ENCODE peak calls at places on chromosomes 6 and 20, in ten cellular contexts. W is ACHN, O is HuH-7.5, B is upper lobe of left lung, V is ecto neural progenitor cell, A is left ventricle myocardium inferior, Q is T-helper 9 cell, J is T-cell, U is NCI-H2029, K is NCI-H510A treated with DMSO at 0.1 percent for 48 hours. T is an unnamed sample.

GRCh38 chr6:90175627-90176538 is 120.8 kb downstream of the BACH2 start:
- DNase-seq in W (no peak), O (no peak), B (no peak), V (no peak), A (no peak), Q (peak), J (no peak), U (no peak), K (no peak), T (no peak)

GRCh38 chr6:148231572-148231971 is 111.1 kb upstream of the SASH1 start:
- DNase-seq in W (peak), O (no peak), B (no peak), V (no peak), A (no peak), Q (no peak), J (no peak), U (no peak), K (no peak), T (no peak)

GRCh38 chr6:33958208-33958862 is 154.5 kb upstream of the MLN start:
- DNase-seq in W (no peak), O (no peak), B (no peak), V (no peak), A (no peak), Q (no peak), J (no peak), U (no peak), K (peak), T (no peak)

GRCh38 chr6:75368151-75368779 is 83.7 kb upstream of the TMEM30A start:
- DNase-seq in W (peak), O (peak), B (no peak), V (peak), A (no peak), Q (no peak), J (no peak), U (no peak), K (peak), T (peak)

GRCh38 chr6:3825331-3825831 is 23.8 kb upstream of the FAM50B start:
- DNase-seq in W (peak), O (no peak), B (peak), V (peak), A (peak), Q (no peak), J (no peak), U (no peak), K (no peak), T (no peak)

GRCh38 chr20:16097788-16098187 is 475.5 kb downstream of the KIF16B start:
- DNase-seq in W (no peak), O (no peak), B (no peak), V (no peak), A (no peak), Q (no peak), J (no peak), U (no peak), K (no peak), T (no peak)

GRCh38 chr20:61923371-61924166 is 142.1 kb downstream of the TAF4 start:
- DNase-seq in W (no peak), O (no peak), B (peak), V (no peak), A (no peak), Q (no peak), J (no peak), U (no peak), K (no peak), T (no peak)

GRCh38 chr6:143336446-143337152 is 113.9 kb downstream of the ADAT2 start:
- DNase-seq in W (no peak), O (no peak), B (no peak), V (no peak), A (no peak), Q (no peak), J (no peak), U (no peak), K (no peak), T (no peak)

GRCh38 chr6:154509421-154510143 is 903 bp downstream of the CNKSR3 start:
- DNase-seq in W (peak), O (no peak), B (peak), V (peak), A (peak), Q (no peak), J (no peak), U (no peak), K (no peak), T (no peak)

GRCh38 chr6:165573671-165574070 is 89.4 kb downstream of the PDE10A start:
- DNase-seq in W (peak), O (no peak), B (no peak), V (no peak), A (peak), Q (no peak), J (no peak), U (peak), K (no peak), T (no peak)

GRCh38 chr20:64121586-64121985 is 14.2 kb upstream of the NPBWR2 start:
- DNase-seq in W (no peak), O (no peak), B (peak), V (no peak), A (no peak), Q (no peak), J (no peak), U (no peak), K (no peak), T (no peak)

GRCh38 chr6:81694214-81694613 is 58.3 kb downstream of the TENT5A start:
- DNase-seq in W (no peak), O (no peak), B (no peak), V (no peak), A (no peak), Q (no peak), J (no peak), U (peak), K (no peak), T (no peak)

GRCh38 chr6:25456249-25456648 is 177.1 kb downstream of the CARMIL1 start:
- DNase-seq in W (no peak), O (no peak), B (no peak), V (no peak), A (no peak), Q (no peak), J (no peak), U (peak), K (no peak), T (no peak)

GRCh38 chr6:15927531-15928230 is 201.2 kb upstream of the MYLIP start:
- DNase-seq in W (no peak), O (no peak), B (no peak), V (no peak), A (no peak), Q (no peak), J (no peak), U (no peak), K (no peak), T (no peak)

GRCh38 chr20:1929460-1929859 is 34.3 kb downstream of the SIRPA start:
- DNase-seq in W (no peak), O (no peak), B (no peak), V (no peak), A (no peak), Q (no peak), J (no peak), U (no peak), K (no peak), T (no peak)

GRCh38 chr6:124963416-124964083 is 1.3 kb downstream of the RNF217 start:
- DNase-seq in W (peak), O (no peak), B (no peak), V (no peak), A (no peak), Q (no peak), J (no peak), U (no peak), K (peak), T (no peak)

GRCh38 chr6:160431231-160431630 is 83.1 kb downstream of the SLC22A3 start:
- DNase-seq in W (no peak), O (no peak), B (no peak), V (no peak), A (peak), Q (no peak), J (no peak), U (no peak), K (no peak), T (no peak)

GRCh38 chr20:51419646-51420045 is 122.9 kb downstream of the NFATC2 start:
- DNase-seq in W (no peak), O (no peak), B (no peak), V (no peak), A (no peak), Q (no peak), J (no peak), U (no peak), K (no peak), T (no peak)